ENCODE peak calls at places on chromosomes 3 and 15, in four cellular contexts. Y is GM19239; G is activated CD8-positive, alpha-beta memory T cell treated with anti-CD3 and anti-CD28 coated beads for 24 hours; X is GF-D8. Z is an unnamed sample.
A peak's percentile ranks its signal among the peaks of the same experiment; 100 is the strongest.

GRCh38 chr15:67384761-67385160 is 130.2 kb downstream of the IQCH start:
- DNase-seq in Y (no peak), G (no peak), X (no peak), Z (no peak)

GRCh38 chr3:141421639-141422319 is 53.5 kb downstream of the ZBTB38 start:
- DNase-seq in Y (no peak), G (peak; percentile 47), X (no peak), Z (no peak)

GRCh38 chr3:24232784-24233183 is 261.9 kb downstream of the THRB start:
- DNase-seq in Y (no peak), G (no peak), X (no peak), Z (no peak)

GRCh38 chr3:188230962-188231361 is 77.0 kb downstream of the LPP start:
- DNase-seq in Y (no peak), G (no peak), X (no peak), Z (no peak)

GRCh38 chr3:64187065-64187959 is 38.0 kb downstream of the PRICKLE2 start:
- DNase-seq in Y (no peak), G (no peak), X (no peak), Z (no peak)

GRCh38 chr3:171829841-171830559 is 13.1 kb upstream of the TMEM212 start:
- DNase-seq in Y (no peak), G (no peak), X (peak; percentile 24), Z (no peak)

GRCh38 chr15:69599271-69599670 is 146.7 kb downstream of the RPLP1 start:
- DNase-seq in Y (no peak), G (no peak), X (no peak), Z (no peak)

GRCh38 chr3:37861540-37862051 is at the start of gene CTDSPL:
- DNase-seq in Y (no peak), G (no peak), X (no peak), Z (no peak)

GRCh38 chr3:144129536-144130214 is 158.1 kb downstream of the DIPK2A start:
- DNase-seq in Y (no peak), G (no peak), X (no peak), Z (no peak)

GRCh38 chr3:113531826-113532697 is at the start of gene SIDT1:
- DNase-seq in Y (no peak), G (peak; percentile 80), X (no peak), Z (peak; percentile 86)

GRCh38 chr3:143045639-143046038 is 44.3 kb downstream of the U2SURP start:
- DNase-seq in Y (no peak), G (no peak), X (no peak), Z (no peak)

GRCh38 chr3:64392001-64392400 is 166.7 kb upstream of the PRICKLE2 start:
- DNase-seq in Y (no peak), G (no peak), X (no peak), Z (no peak)

GRCh38 chr3:52098108-52098507 is 41.7 kb upstream of the DUSP7 start:
- DNase-seq in Y (no peak), G (no peak), X (no peak), Z (no peak)

GRCh38 chr15:52790166-52790708 is at the start of gene ONECUT1:
- DNase-seq in Y (peak; percentile 71), G (peak; percentile 84), X (no peak), Z (peak; percentile 45)

GRCh38 chr3:147394168-147394941 is 12.0 kb downstream of the ZIC4 start:
- DNase-seq in Y (no peak), G (peak; percentile 24), X (no peak), Z (no peak)

GRCh38 chr15:45790325-45790943 is 155.6 kb downstream of the SQOR start:
- DNase-seq in Y (no peak), G (no peak), X (no peak), Z (peak; percentile 36)

GRCh38 chr3:52771702-52772101 is 962 bp upstream of the NEK4 start:
- DNase-seq in Y (no peak), G (no peak), X (no peak), Z (no peak)

GRCh38 chr3:47932431-47932830 is 83.8 kb downstream of the MAP4 start:
- DNase-seq in Y (no peak), G (no peak), X (no peak), Z (no peak)

GRCh38 chr15:55917881-55918296 is 75.5 kb downstream of the NEDD4 start:
- DNase-seq in Y (no peak), G (no peak), X (no peak), Z (no peak)

GRCh38 chr3:16092923-16093322 is 81.6 kb upstream of the GALNT15 start:
- DNase-seq in Y (no peak), G (no peak), X (no peak), Z (no peak)

GRCh38 chr3:195895078-195895899 is 13.1 kb downstream of the TNK2 start:
- DNase-seq in Y (peak; percentile 77), G (peak; percentile 84), X (no peak), Z (peak; percentile 78)

GRCh38 chr3:185646382-185647133 is 60.5 kb downstream of the SENP2 start:
- DNase-seq in Y (no peak), G (no peak), X (no peak), Z (no peak)

GRCh38 chr15:62607643-62608042 is 434.9 kb upstream of the TPM1 start:
- DNase-seq in Y (no peak), G (no peak), X (no peak), Z (no peak)

GRCh38 chr3:52029053-52029452 is 27.3 kb downstream of the DUSP7 start:
- DNase-seq in Y (no peak), G (no peak), X (no peak), Z (no peak)

GRCh38 chr15:73493936-73494335 is 51.0 kb downstream of the REC114 start:
- DNase-seq in Y (no peak), G (no peak), X (no peak), Z (no peak)

GRCh38 chr15:57911247-57911646 is 154.3 kb downstream of the ALDH1A2 start:
- DNase-seq in Y (no peak), G (no peak), X (no peak), Z (no peak)

GRCh38 chr3:58946875-58947274 is 103.0 kb downstream of the CFAP20DC start:
- DNase-seq in Y (no peak), G (no peak), X (no peak), Z (no peak)

GRCh38 chr15:44792715-44793114 is 56.4 kb downstream of the TRIM69 start:
- DNase-seq in Y (no peak), G (no peak), X (no peak), Z (no peak)

Z was measured in activated CD8-positive, alpha-beta T cell treated with anti-CD3 and anti-CD28 coated beads, Interleukin-2, amount 10 ng/mL, durations not matched to agents 7 days and 5 days.